ENCODE peak calls at places on chromosomes 13 and 19, in seven cellular contexts. S, Z, U, A, I, Y and C are unnamed samples.

GRCh38 chr13:64675256-64675892 is 2554.8 kb downstream of the PCDH9 start:
- DNase-seq in Z (no peak), A (no peak), S (no peak), U (no peak), Y (no peak), I (no peak), C (no peak)

GRCh38 chr13:113437408-113438010 is 15.8 kb downstream of the ADPRHL1 start:
- DNase-seq in Y (peak; percentile 42), A (no peak), U (no peak), Z (no peak), I (no peak), S (peak; percentile 23), C (no peak)

GRCh38 chr13:46327256-46327655 is 59.8 kb downstream of the RUBCNL start:
- DNase-seq in A (no peak), Y (no peak), U (no peak), Z (no peak), S (no peak), I (no peak), C (no peak)

GRCh38 chr13:102597029-102598015 is 536 bp downstream of the TPP2 start:
- DNase-seq in S (peak; percentile 63), U (no peak), Z (peak; percentile 50), I (peak; percentile 42), A (no peak), Y (peak; percentile 65), C (peak; percentile 33)

GRCh38 chr13:86446311-86446710 is 647.1 kb upstream of the SLITRK6 start:
- DNase-seq in U (no peak), Z (no peak), I (peak; percentile 33), A (no peak), S (peak; percentile 54), Y (peak; percentile 78), C (no peak)

GRCh38 chr19:43672061-43672679 is 2.2 kb upstream of the PLAUR start:
- DNase-seq in Y (peak; percentile 90), S (no peak), Z (no peak), A (no peak), I (peak; percentile 27), U (no peak), C (no peak)

GRCh38 chr13:98965325-98965724 is 12.5 kb downstream of the DOCK9 start:
- DNase-seq in S (no peak), I (no peak), A (no peak), Y (no peak), U (no peak), Z (no peak), C (no peak)

GRCh38 chr13:33524086-33524485 is 238.5 kb upstream of the STARD13 start:
- DNase-seq in S (no peak), A (no peak), Z (no peak), U (no peak), Y (no peak), I (no peak), C (no peak)

GRCh38 chr13:85132986-85133385 is 666.2 kb downstream of the SLITRK6 start:
- DNase-seq in S (no peak), I (no peak), A (no peak), Y (no peak), Z (no peak), U (no peak), C (no peak)

GRCh38 chr19:49889687-49890348 is 6.9 kb downstream of the IL4I1 start:
- DNase-seq in I (peak; percentile 91), U (peak; percentile 81), A (peak; percentile 46), S (peak; percentile 83), Y (peak; percentile 96), Z (no peak), C (no peak)

GRCh38 chr19:41425174-41426115 is 1.7 kb downstream of the B3GNT8 start:
- DNase-seq in S (no peak), A (no peak), U (peak; percentile 55), I (no peak), Z (no peak), Y (no peak), C (no peak)
- H3K4me3 ChIP-seq in S (no peak overlapping the region), A (no peak overlapping the region), U (no peak overlapping the region), I (no peak overlapping the region), Z (no peak overlapping the region), Y (no peak overlapping the region), C (no peak overlapping the region)

DNA sequence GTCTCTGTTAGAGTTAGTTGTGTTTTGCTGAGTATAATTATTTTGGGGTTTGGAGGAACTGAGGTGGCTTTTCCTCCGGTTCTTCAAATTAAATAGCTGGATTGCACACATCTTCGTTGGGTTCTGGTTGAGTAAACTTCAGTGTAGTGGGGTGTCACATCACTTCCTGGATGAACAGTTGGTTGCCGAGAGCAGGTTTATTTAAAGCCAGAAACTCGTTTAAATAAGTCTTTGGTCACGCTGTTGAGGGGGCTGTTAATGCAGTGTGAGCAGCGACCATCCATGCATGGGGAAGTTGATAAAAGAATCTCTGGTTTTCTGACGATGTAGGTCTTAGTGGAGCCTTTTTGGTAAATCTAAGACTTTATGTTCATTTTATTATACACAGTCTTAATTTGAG is 351.2 kb upstream of the ARGLU1 start:
- DNase-seq in A (no peak), U (no peak), I (no peak), Y (no peak), Z (peak; percentile 33), S (no peak), C (no peak)
- H3K4me3 ChIP-seq in A (no peak overlapping the region), U (no peak overlapping the region), I (peak overlapping the region; percentile 46), Y (no peak overlapping the region), Z (no peak overlapping the region), S (no peak overlapping the region), C (no peak overlapping the region)

GRCh38 chr19:42207767-42208259 is 9.7 kb downstream of the DEDD2 start:
- DNase-seq in A (no peak), I (no peak), Z (no peak), U (no peak), S (no peak), Y (no peak), C (no peak)
- H3K4me3 ChIP-seq in A (no peak overlapping the region), I (no peak overlapping the region), Z (no peak overlapping the region), U (no peak overlapping the region), S (no peak overlapping the region), Y (no peak overlapping the region), C (no peak overlapping the region)

DNA sequence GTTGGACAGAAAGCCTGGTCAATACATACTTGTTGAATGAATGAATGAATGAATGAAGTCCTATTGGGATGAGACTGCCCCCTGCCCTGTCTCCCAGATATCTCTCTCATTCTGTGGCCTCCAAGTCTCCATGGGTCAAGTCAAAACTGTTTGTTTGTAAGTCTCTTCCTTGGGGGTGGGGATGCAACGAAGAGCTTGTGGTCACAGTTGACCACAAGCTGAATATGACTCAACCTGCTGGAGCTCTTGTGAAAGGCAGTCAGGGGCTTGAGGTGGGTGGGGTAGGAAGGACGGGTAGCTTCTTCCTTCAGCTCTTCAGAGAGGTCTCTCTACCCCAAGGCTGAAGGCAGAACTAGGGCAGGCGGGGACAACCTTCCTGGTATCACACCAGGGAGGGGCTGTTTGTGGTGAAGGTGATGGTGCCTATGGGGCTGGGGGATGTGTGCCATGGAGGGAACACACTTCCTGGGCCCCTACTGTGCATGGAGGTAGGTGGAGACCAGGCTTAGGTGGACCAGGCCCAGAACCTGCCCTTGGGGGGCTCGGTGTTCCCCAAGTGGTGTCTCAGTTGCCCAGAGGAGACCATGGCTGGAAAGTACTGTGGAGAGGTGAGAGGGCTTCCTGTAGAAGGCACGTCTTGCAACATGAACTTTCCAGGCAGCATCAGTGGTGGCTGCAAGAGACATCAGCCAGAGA is 8.0 kb downstream of the MYO1F start:
- DNase-seq in Y (no peak), A (no peak), U (no peak), I (no peak), Z (peak; percentile 64), S (peak; percentile 74), C (no peak)
- H3K4me3 ChIP-seq in Y (no peak overlapping the region), A (no peak overlapping the region), U (no peak overlapping the region), I (no peak overlapping the region), Z (no peak overlapping the region), S (no peak overlapping the region), C (no peak overlapping the region)

GRCh38 chr13:41352935-41353801 is 42.1 kb downstream of the NAA16 start:
- DNase-seq in U (no peak), A (no peak), S (no peak), I (peak; percentile 37), Z (peak; percentile 25), Y (peak; percentile 73), C (no peak)

GRCh38 chr13:41361501-41361900 is 50.4 kb downstream of the NAA16 start:
- DNase-seq in Z (no peak), U (no peak), Y (no peak), S (no peak), I (no peak), A (no peak), C (no peak)

GRCh38 chr13:41354416-41354815 is 43.3 kb downstream of the NAA16 start:
- DNase-seq in I (no peak), A (no peak), S (no peak), Y (no peak), U (no peak), Z (no peak), C (no peak)

DNA sequence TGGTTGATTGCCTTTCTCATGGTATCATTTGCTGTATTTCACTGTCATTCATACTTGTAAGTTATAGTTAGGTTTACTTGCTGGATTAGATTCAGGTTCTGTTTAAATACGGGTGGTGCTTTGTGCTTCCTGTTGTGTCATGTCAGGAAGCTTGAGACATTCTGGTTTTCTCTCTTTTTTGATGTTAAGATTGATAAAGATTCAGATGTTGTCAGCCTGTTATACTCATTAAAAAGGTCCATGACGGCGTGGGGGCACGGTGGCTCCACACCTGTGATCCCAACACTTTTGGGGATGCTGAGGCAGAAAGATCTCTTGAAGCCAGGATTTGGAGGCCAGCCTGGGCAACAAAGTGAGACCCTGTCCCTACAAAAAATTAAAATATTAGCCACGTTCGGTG is 45.7 kb downstream of the NAA16 start:
- DNase-seq in A (no peak), U (no peak), I (no peak), S (no peak), Z (no peak), Y (no peak), C (no peak)
- H3K4me3 ChIP-seq in A (no peak overlapping the region), U (no peak overlapping the region), I (no peak overlapping the region), S (no peak overlapping the region), Z (no peak overlapping the region), Y (no peak overlapping the region), C (no peak overlapping the region)